ENCODE peak calls at places on chromosomes 7 and 10, in four cellular contexts. W is HepG2, J is H1, C is GM12878. B is an unnamed sample.

GRCh38 chr10:19629559-19629958 is 186.7 kb upstream of the PLXDC2 start:
- DNase-seq in J (no peak), W (no peak), C (no peak), B (no peak)

GRCh38 chr7:4612939-4613841 is 68.9 kb upstream of the FOXK1 start:
- DNase-seq in C (no peak), J (no peak), W (no peak), B (peak)

GRCh38 chr10:4596951-4597350 is 229.1 kb upstream of the AKR1E2 start:
- DNase-seq in W (no peak), J (no peak), C (no peak), B (no peak)

GRCh38 chr10:45441791-45442190 is 67.8 kb downstream of the ALOX5 start:
- DNase-seq in C (no peak), J (no peak), W (no peak), B (no peak)

GRCh38 chr7:6026011-6026819 is 5.0 kb upstream of the ANKRD61 start:
- DNase-seq in J (peak), C (peak), W (peak), B (peak)

GRCh38 chr7:147022056-147022455 is 905.5 kb downstream of the CNTNAP2 start:
- DNase-seq in C (no peak), J (no peak), W (no peak), B (no peak)

GRCh38 chr10:114084225-114084624 is 40.6 kb downstream of the ADRB1 start:
- DNase-seq in J (no peak), C (no peak), W (no peak), B (no peak)

GRCh38 chr10:129332476-129332875 is 134.6 kb upstream of the MGMT start:
- DNase-seq in J (peak), C (no peak), W (no peak), B (peak)

GRCh38 chr7:50497968-50498367 is 47.8 kb upstream of the FIGNL1 start:
- DNase-seq in W (no peak), C (no peak), J (no peak), B (no peak)

GRCh38 chr10:126430512-126430911 is 42.2 kb upstream of the ADAM12 start:
- DNase-seq in C (no peak), W (no peak), J (no peak), B (no peak)

GRCh38 chr7:79055722-79056415 is 397.6 kb downstream of the MAGI2 start:
- DNase-seq in J (no peak), C (no peak), W (peak), B (no peak)

GRCh38 chr7:98211221-98211675 is at the start of gene BHLHA15:
- DNase-seq in W (peak), C (no peak), J (no peak), B (peak)

GRCh38 chr7:101519324-101520017 is 109.6 kb downstream of the MYL10 start:
- DNase-seq in W (no peak), C (no peak), J (no peak), B (no peak)

GRCh38 chr7:90345548-90346319 is 782 bp upstream of the GTPBP10 start:
- DNase-seq in W (peak), C (no peak), J (no peak), B (peak)

DNA sequence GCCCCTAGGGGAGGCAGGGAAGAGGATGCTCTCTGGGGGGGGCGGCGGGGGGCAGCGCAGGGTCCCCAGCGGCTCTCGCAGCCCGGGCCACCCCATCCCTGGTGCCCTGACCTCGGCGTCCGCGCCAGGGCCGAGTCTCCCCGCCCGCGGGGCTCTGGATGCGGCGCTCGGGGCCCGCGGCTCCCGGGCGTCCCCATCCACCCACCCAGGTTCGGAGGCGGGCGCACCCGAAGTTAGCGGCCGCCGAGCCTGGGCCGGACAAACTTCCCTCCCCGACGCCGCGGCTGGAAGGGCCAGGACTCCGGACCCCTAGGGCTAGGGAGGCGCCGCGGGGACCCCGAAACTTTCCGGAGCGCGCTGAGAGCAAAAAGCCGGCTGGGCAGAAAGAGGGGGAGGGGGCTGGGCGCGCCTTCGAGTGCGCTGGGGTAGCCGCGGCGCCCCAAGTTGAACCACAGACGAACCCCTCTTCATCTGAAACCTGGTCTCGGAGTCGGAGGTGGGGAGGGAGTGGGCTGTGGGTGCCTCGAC is 3.8 kb upstream of the ELFN1 start:
- DNase-seq in C (no peak), J (no peak), W (no peak), B (no peak)
- TF ChIP-seq CBX5 in C (no peak), J (no peak), W (no peak), B (no peak)

GRCh38 chr7:12638851-12639467 is 48.5 kb upstream of the ARL4A start:
- DNase-seq in C (no peak), J (no peak), W (peak), B (peak)

GRCh38 chr7:12637819-12638592 is 49.4 kb upstream of the ARL4A start:
- DNase-seq in J (no peak), W (no peak), C (no peak), B (peak)

GRCh38 chr7:12637328-12637727 is 50.1 kb upstream of the ARL4A start:
- DNase-seq in C (no peak), W (no peak), J (no peak), B (no peak)

GRCh38 chr7:12633589-12633988 is 53.8 kb upstream of the ARL4A start:
- DNase-seq in C (no peak), J (no peak), W (no peak), B (no peak)

DNA sequence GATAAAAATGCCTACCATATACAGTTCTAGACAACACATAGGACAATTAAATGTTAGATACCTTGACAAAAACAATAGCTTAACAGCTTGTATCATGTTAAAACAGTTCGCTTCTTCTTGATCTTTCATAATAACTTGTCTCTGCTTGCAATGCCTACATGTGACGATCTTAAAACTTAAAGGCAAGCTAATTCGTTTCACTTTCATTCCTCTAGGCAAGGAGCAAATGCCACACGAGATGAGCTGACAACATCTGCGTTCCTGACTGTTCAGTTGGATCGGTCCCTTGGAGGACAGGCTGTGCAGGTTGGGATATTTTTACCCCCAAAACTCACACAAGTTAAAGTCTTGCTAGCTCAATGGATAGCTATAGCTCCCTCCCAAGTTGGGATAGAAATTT is 51.6 kb upstream of the ARL4A start:
- DNase-seq in C (peak), J (no peak), W (no peak), B (no peak)
- TF ChIP-seq CBX5 in C (no peak), J (no peak), W (no peak), B (no peak)

GRCh38 chr7:25391295-25391861 is 163.1 kb upstream of the NPVF start:
- DNase-seq in C (no peak), W (peak), J (no peak), B (peak)
- TF ChIP-seq CBX5 in C (no peak), W (no peak), J (no peak), B (no peak)

GRCh38 chr7:12107841-12108249 is 103.2 kb upstream of the TMEM106B start:
- DNase-seq in J (no peak), C (no peak), W (peak), B (no peak)

GRCh38 chr7:12110425-12110824 is 100.7 kb upstream of the TMEM106B start:
- DNase-seq in C (no peak), J (no peak), W (no peak), B (no peak)

DNA sequence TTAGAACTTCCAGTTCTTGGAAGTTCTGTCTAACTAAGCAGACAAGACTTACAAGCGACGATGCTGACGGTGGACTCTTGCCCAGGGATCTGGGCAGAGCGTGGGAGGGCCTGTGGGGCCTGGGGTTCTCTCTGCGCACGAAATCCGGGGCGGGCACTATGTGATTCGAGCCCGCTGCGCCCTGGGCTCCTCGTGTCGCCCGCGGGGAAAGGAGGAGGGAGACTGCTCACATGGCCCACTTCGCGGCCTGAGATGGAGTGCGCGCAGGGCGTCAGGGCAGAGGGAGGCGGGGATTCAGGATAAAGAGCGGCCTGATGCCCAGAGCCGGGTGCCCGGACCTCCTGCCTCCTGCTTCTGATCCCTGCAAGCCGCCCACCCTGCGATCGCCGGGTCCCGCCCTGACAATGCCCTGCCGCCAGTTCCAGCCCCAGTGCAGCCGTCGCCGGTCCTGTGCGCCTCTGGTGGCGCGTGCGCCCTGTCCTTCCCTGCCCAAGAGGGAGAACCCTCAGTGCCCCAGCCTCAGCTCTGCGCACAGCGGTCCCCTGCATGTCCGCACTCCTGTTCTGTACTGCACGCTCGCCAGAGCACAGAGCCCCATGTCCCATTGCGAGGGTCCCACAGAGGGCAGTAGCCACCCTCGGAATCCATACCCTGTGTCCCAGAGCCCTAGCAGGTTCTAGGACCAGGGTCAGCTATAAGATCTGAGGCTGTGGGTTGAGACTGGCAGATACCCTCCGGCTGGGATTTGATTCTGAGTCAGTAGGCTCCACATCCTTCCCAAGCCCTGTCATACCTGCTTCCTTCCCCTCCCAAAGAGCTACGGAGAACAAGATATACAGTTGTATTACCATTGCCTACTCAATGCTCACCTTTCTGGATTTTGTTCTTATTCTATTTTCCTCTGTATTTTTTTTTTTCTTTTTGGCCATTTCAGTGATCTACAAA is 99.4 kb upstream of the TMEM106B start:
- DNase-seq in J (peak), C (no peak), W (no peak), B (no peak)
- TF ChIP-seq CBX5 in J (no peak), C (no peak), W (no peak), B (no peak)

DNA sequence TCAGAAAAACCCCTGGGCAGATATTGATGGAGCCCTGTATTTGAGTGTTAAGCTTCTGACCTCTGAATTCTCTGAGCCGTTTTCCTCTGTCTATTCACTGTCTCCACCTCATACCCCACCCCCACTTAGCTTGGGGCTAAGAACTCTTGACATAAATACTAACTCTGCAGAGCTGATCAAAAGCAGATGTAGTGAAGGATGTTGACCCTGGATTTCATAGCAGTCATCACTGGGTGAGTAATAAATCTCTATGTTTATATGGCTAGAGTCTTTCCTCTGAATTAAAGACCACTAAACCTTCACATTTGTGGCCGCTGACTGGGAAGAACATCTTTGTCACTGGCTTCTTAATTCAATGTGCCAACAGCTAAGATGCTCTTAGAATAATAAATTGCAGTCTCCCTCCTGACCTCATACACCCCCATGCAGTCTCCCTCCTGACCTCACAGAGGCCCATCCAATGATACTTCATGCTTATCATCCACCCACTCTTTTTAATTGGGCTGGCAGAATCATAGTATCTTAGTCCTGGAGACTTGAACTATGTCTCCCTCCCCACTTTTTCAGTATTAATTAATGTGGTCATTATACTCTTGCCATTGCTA is 78.0 kb upstream of the MACROH2A2 start:
- DNase-seq in J (no peak), W (no peak), C (no peak), B (no peak)
- TF ChIP-seq CBX5 in J (no peak), W (no peak), C (no peak), B (no peak)

GRCh38 chr7:35727571-35727970 is 32.6 kb upstream of the HERPUD2 start:
- DNase-seq in W (no peak), J (no peak), C (no peak), B (no peak)
- TF ChIP-seq CBX5 in W (no peak), J (no peak), C (no peak), B (no peak)

GRCh38 chr10:107264742-107265141 is 100.2 kb upstream of the SORCS1 start:
- DNase-seq in W (no peak), J (no peak), C (no peak), B (peak)
- TF ChIP-seq CBX5 in W (no peak), J (no peak), C (no peak), B (no peak)

GRCh38 chr10:78815702-78816334 is 252.9 kb upstream of the ZMIZ1 start:
- DNase-seq in C (no peak), J (no peak), W (peak), B (no peak)

GRCh38 chr10:78813526-78814429 is 255.0 kb upstream of the ZMIZ1 start:
- DNase-seq in W (no peak), C (no peak), J (no peak), B (no peak)

GRCh38 chr10:78817361-78817760 is 251.4 kb upstream of the ZMIZ1 start:
- DNase-seq in J (no peak), W (no peak), C (no peak), B (no peak)

GRCh38 chr10:78812571-78813318 is 256.0 kb upstream of the ZMIZ1 start:
- DNase-seq in J (no peak), C (no peak), W (no peak), B (no peak)

GRCh38 chr10:78814430-78814806 is 254.3 kb upstream of the ZMIZ1 start:
- DNase-seq in W (no peak), J (no peak), C (no peak), B (no peak)
- TF ChIP-seq CBX5 in W (no peak), J (no peak), C (no peak), B (no peak)

DNA sequence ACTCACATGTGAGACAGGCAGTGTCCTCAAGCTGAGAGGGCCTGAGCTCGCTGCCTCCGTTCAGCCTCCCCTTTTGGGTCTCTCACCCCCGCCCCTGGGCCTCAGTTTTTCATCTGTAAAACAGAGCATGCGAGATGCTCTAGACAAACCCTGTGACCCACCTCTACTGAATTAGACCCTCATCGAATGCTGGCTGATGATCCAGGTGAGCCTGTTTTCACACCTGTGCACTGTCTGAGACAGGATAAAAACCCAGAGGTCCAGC is 102.1 kb downstream of the PDGFA start:
- DNase-seq in C (no peak), J (no peak), W (no peak), B (no peak)
- TF ChIP-seq CBX5 in C (no peak), J (no peak), W (no peak), B (no peak)

GRCh38 chr10:36026081-36026480 is 384.0 kb upstream of the FZD8 start:
- DNase-seq in J (no peak), W (no peak), C (no peak), B (no peak)

GRCh38 chr10:36021096-36021495 is 379.0 kb upstream of the FZD8 start:
- DNase-seq in C (no peak), W (no peak), J (no peak), B (no peak)

GRCh38 chr10:36026656-36027390 is 384.7 kb upstream of the FZD8 start:
- DNase-seq in W (no peak), J (no peak), C (no peak), B (no peak)

GRCh38 chr10:36019749-36020148 is 377.7 kb upstream of the FZD8 start:
- DNase-seq in W (no peak), C (no peak), J (no peak), B (no peak)

DNA sequence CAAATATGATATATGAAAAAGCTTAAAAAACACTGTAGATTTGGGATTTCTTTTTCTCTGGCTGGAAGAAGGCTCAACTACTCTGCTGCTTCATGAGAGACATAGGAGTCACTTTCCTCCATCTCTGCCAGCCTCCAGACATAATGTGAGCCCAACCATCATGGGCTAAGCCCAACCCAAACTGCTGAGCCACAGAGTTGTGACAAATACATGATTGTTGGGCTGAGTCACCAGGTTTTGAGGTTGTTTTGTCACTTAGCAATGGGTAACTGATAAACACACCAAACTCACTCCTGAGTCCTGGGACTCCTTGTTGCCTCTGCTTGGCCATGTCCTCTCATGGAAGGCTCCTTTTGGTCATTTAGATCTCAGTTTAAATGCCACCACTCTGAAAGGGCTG is 381.8 kb upstream of the FZD8 start:
- DNase-seq in C (no peak), J (no peak), W (peak), B (no peak)
- TF ChIP-seq CBX5 in C (no peak), J (no peak), W (no peak), B (no peak)

B was measured in K562.